ENCODE peak calls at places on chromosomes 3 and 15, in four cellular contexts. One of them, this sample, is unnamed.

GRCh38 chr15:31387483-31388118 is 61.0 kb downstream of the KLF13 start:
- DNase-seq in H1: no peak
- DNase-seq in H9: no peak
- DNase-seq in mesendoderm: no peak
- DNase-seq in this sample: no peak

GRCh38 chr3:144341461-144341860 is 369.8 kb downstream of the DIPK2A start:
- DNase-seq in H1: no peak
- DNase-seq in mesendoderm: no peak
- DNase-seq in H9: no peak
- DNase-seq in this sample: no peak

GRCh38 chr3:56314842-56315241 is 153.4 kb downstream of the ERC2 start:
- DNase-seq in mesendoderm: peak; percentile 81
- DNase-seq in H9: peak; percentile 29
- DNase-seq in H1: no peak
- DNase-seq in this sample: peak; percentile 95

GRCh38 chr3:171187706-171188290 is 161.3 kb upstream of the SLC2A2 start:
- DNase-seq in H1: no peak
- DNase-seq in H9: no peak
- DNase-seq in mesendoderm: peak; percentile 72
- DNase-seq in this sample: no peak

GRCh38 chr3:172530566-172530965 is 7.3 kb upstream of the TNFSF10 start:
- DNase-seq in H1: no peak
- DNase-seq in mesendoderm: peak; percentile 65
- DNase-seq in H9: no peak
- DNase-seq in this sample: peak; percentile 57

GRCh38 chr3:170471149-170471548 is 52.5 kb downstream of the CLDN11 start:
- DNase-seq in mesendoderm: no peak
- DNase-seq in H9: no peak
- DNase-seq in H1: no peak
- DNase-seq in this sample: no peak

GRCh38 chr3:77247063-77247462 is 207.2 kb downstream of the ROBO2 start:
- DNase-seq in H1: no peak
- DNase-seq in H9: no peak
- DNase-seq in mesendoderm: no peak
- DNase-seq in this sample: no peak

GRCh38 chr15:50485389-50485788 is 61.1 kb downstream of the USP50 start:
- DNase-seq in mesendoderm: no peak
- DNase-seq in H9: no peak
- DNase-seq in H1: no peak
- DNase-seq in this sample: no peak

GRCh38 chr15:31488437-31489204 is 162.0 kb downstream of the KLF13 start:
- DNase-seq in mesendoderm: peak; percentile 89
- DNase-seq in H9: peak; percentile 82
- DNase-seq in H1: peak; percentile 66
- DNase-seq in this sample: peak; percentile 45

GRCh38 chr15:69313437-69314000 is 14.8 kb downstream of the PAQR5 start:
- DNase-seq in mesendoderm: no peak
- DNase-seq in H1: no peak
- DNase-seq in H9: no peak
- DNase-seq in this sample: no peak

GRCh38 chr3:74613060-74613459 is 1.4 kb downstream of the CNTN3 start:
- DNase-seq in H9: no peak
- DNase-seq in mesendoderm: no peak
- DNase-seq in H1: no peak
- DNase-seq in this sample: no peak

GRCh38 chr3:181755959-181756358 is 44.2 kb downstream of the SOX2 start:
- DNase-seq in mesendoderm: no peak
- DNase-seq in H9: no peak
- DNase-seq in H1: no peak
- DNase-seq in this sample: no peak

DNA sequence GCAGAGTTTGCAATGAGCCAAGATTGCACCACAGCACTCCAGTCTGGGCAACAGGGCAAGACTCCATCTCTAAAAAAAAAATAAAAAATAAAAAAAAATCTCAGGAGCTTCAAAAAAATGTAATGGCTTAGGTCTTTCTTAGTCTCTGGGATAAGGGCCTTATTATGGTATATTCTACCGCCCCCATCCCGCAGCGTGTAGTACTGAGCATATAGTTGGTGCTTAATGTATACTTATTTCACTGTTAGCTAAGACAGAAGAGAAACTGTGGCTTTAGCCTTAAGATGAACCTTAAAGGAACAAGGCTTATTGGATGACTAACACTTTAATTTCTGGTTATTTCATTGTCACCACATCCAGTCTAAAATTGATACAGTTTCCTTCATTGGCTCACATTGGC is 17.2 kb upstream of the RAF1 start:
- DNase-seq in H9: no peak
- DNase-seq in mesendoderm: no peak
- DNase-seq in H1: no peak
- DNase-seq in this sample: no peak
- H2BK5ac ChIP-seq in H9: no peak overlapping the region
- H2BK5ac ChIP-seq in mesendoderm: no peak overlapping the region
- H2BK5ac ChIP-seq in H1: no peak overlapping the region
- H2BK5ac ChIP-seq in this sample: no peak overlapping the region

GRCh38 chr3:72595927-72596610 is 252.2 kb downstream of the SHQ1 start:
- DNase-seq in mesendoderm: no peak
- DNase-seq in H9: no peak
- DNase-seq in H1: no peak
- DNase-seq in this sample: no peak
- H4K8ac ChIP-seq in mesendoderm: no peak overlapping the region
- H4K8ac ChIP-seq in H9: no peak overlapping the region
- H4K8ac ChIP-seq in H1: no peak overlapping the region
- H4K8ac ChIP-seq in this sample: no peak overlapping the region

DNA sequence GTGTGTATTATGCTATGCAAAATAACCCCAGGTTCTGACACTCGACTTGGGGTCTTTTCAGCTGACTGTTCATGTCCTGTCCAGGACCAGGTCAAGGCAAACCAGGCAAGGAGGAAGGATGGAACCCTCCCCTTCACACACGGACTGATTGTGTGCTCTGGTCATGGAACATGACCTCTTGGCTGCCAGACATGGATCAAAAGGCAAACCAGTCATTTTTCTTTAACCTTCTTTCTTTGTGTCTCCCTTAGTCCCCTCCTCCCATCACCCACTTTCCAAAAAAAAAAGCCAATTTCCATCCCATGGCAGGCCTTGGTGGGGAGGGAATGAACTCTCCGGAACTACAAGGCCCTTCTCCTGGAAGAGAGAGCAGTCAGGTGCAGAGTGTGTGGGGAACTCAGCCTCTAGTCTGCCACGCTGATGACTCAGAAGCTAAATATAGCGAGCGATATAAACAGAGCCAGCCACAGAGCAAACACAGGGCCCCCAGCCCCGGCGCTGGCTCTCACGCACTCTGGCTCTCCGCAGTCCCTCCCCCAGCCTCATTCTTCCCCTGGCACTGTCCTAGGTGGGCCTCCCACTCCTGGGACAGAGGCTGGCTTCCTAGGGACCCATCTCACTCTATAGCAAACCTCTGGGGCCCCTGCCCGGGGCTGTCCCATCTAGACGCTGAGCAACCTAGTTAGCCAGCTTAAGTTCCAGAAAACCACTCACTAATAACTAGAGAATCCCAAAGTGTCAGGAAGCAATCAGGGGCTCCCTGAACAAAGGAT is 10.0 kb downstream of the BMF start:
- DNase-seq in H9: peak; percentile 50
- DNase-seq in mesendoderm: peak; percentile 92
- DNase-seq in H1: no peak
- DNase-seq in this sample: peak; percentile 52
- H3K79me2 ChIP-seq in H9: no peaks in the 10 kb centered on the region
- H3K79me2 ChIP-seq in mesendoderm: no peaks in the 10 kb centered on the region
- H3K79me2 ChIP-seq in H1: no peaks in the 10 kb centered on the region
- H3K79me2 ChIP-seq in this sample: peaks cover 9% of the 10 kb centered on the region

GRCh38 chr15:96448923-96449322 is 118.4 kb downstream of the NR2F2 start:
- DNase-seq in H1: no peak
- DNase-seq in H9: no peak
- DNase-seq in mesendoderm: no peak
- DNase-seq in this sample: no peak
- H2BK5ac ChIP-seq in H1: no peak overlapping the region
- H2BK5ac ChIP-seq in H9: no peak overlapping the region
- H2BK5ac ChIP-seq in mesendoderm: no peak overlapping the region
- H2BK5ac ChIP-seq in this sample: no peak overlapping the region

DNA sequence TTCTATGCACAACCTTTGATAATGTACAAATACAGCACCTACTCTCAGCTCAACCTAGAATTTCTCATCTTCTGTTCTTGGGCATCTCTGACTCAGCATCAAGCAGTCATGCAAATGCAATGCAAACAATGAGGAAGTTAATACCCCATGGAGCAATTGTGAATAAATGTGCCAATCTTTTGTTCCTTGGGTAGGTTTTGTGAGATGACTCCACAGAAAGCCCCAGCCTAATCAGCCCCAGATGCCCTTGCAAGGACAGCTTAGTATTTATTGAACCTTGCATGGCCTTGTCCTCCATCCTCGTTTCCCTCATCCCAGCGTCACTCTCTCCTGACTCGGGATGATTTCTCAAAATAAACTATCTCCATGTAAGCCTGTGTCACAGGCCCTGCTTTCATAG is 494.7 kb upstream of the NECTIN3 start:
- DNase-seq in H9: peak; percentile 74
- DNase-seq in H1: peak; percentile 78
- DNase-seq in mesendoderm: peak; percentile 95
- DNase-seq in this sample: peak; percentile 48
- H4K8ac ChIP-seq in H9: no peak overlapping the region
- H4K8ac ChIP-seq in H1: no peak overlapping the region
- H4K8ac ChIP-seq in mesendoderm: no peak overlapping the region
- H4K8ac ChIP-seq in this sample: peak overlapping the region; percentile 17

This sample was measured in trophoblast cell.